ENCODE peak calls at places on chromosome 1, in six cellular contexts. P, J, U, O, X and D are unnamed samples.

GRCh38 chr1:117061986-117062415 is 1.9 kb downstream of the TTF2 start:
- DNase-seq in P (no peak), J (peak), U (no peak), O (peak), X (peak), D (peak)

GRCh38 chr1:6627031-6627430 is 2.4 kb downstream of the THAP3 start:
- DNase-seq in P (no peak), J (no peak), U (no peak), O (no peak), X (no peak), D (no peak)

GRCh38 chr1:227372662-227373061 is 54.4 kb upstream of the CDC42BPA start:
- DNase-seq in P (no peak), J (no peak), U (no peak), O (no peak), X (peak), D (no peak)

GRCh38 chr1:226990133-226990716 is 50.1 kb downstream of the COQ8A start:
- DNase-seq in P (peak), J (peak), U (no peak), O (no peak), X (no peak), D (peak)

GRCh38 chr1:29490204-29490934 is 254.0 kb downstream of the PTPRU start:
- DNase-seq in P (no peak), J (no peak), U (no peak), O (no peak), X (no peak), D (no peak)

GRCh38 chr1:162663589-162664030 is 31.3 kb downstream of the DDR2 start:
- DNase-seq in P (no peak), J (no peak), U (no peak), O (peak), X (peak), D (peak)

GRCh38 chr1:192592981-192593683 is 17.6 kb downstream of the RGS1 start:
- DNase-seq in P (no peak), J (no peak), U (no peak), O (no peak), X (peak), D (no peak)

GRCh38 chr1:205543351-205544305 is 39.2 kb downstream of the CDK18 start:
- DNase-seq in P (peak), J (no peak), U (peak), O (peak), X (peak), D (no peak)

GRCh38 chr1:11147371-11147770 is 41.8 kb upstream of the ANGPTL7 start:
- DNase-seq in P (no peak), J (no peak), U (no peak), O (no peak), X (no peak), D (no peak)

GRCh38 chr1:180917306-180918065 is 4.8 kb downstream of the KIAA1614 start:
- DNase-seq in P (no peak), J (no peak), U (no peak), O (no peak), X (no peak), D (no peak)

GRCh38 chr1:166133857-166134256 is 32.9 kb downstream of the FAM78B start:
- DNase-seq in P (no peak), J (no peak), U (no peak), O (no peak), X (no peak), D (peak)

GRCh38 chr1:109873278-109874175 is 37.1 kb upstream of the CSF1 start:
- DNase-seq in P (no peak), J (no peak), U (no peak), O (peak), X (peak), D (no peak)

GRCh38 chr1:170678196-170678595 is 14.3 kb downstream of the PRRX1 start:
- DNase-seq in P (no peak), J (no peak), U (no peak), O (no peak), X (no peak), D (no peak)

GRCh38 chr1:244197851-244198375 is 146.8 kb downstream of the ZBTB18 start:
- DNase-seq in P (no peak), J (no peak), U (no peak), O (no peak), X (no peak), D (no peak)